ENCODE peak calls at places on chromosome 14, in six cellular contexts. P, R, L, A, H and V are unnamed samples. For H3K27me3, the result is how much of the 10 kb centered on the place peaks cover.

GRCh38 chr14:72553161-72553560 is 340.7 kb downstream of the DPF3 start:
- DNase-seq in P (no peak), R (no peak), L (no peak), A (no peak), H (no peak), V (no peak)

GRCh38 chr14:101707285-101707842 is 54.1 kb upstream of the PPP2R5C start:
- DNase-seq in P (peak), R (peak), L (no peak), A (peak), H (peak), V (peak)

GRCh38 chr14:95564060-95564459 is 29.2 kb downstream of the GLRX5 start:
- DNase-seq in P (no peak), R (no peak), L (no peak), A (no peak), H (no peak), V (no peak)

GRCh38 chr14:51792819-51793218 is 67.6 kb upstream of the GNG2 start:
- DNase-seq in P (no peak), R (peak), L (no peak), A (no peak), H (no peak), V (no peak)

GRCh38 chr14:91154851-91155625 is 41.2 kb downstream of the DGLUCY start:
- DNase-seq in P (peak), R (peak), L (no peak), A (peak), H (peak), V (peak)

GRCh38 chr14:68793734-68794129 is 865 bp upstream of the ZFP36L1 start:
- DNase-seq in P (no peak), R (no peak), L (no peak), A (no peak), H (no peak), V (no peak)

GRCh38 chr14:79587875-79588274 is 623.4 kb downstream of the DIO2 start:
- DNase-seq in P (no peak), R (no peak), L (no peak), A (no peak), H (no peak), V (no peak)

GRCh38 chr14:38420045-38420444 is 164.2 kb upstream of the CLEC14A start:
- DNase-seq in P (no peak), R (no peak), L (no peak), A (no peak), H (no peak), V (no peak)

GRCh38 chr14:24630087-24630871 is 3.7 kb downstream of the GZMB start:
- DNase-seq in P (no peak), R (no peak), L (no peak), A (no peak), H (no peak), V (no peak)

GRCh38 chr14:28751467-28752058 is 15.0 kb upstream of the FOXG1 start:
- DNase-seq in P (peak), R (no peak), L (peak), A (no peak), H (peak), V (peak)

GRCh38 chr14:101196795-101197590 is 293.5 kb upstream of the RTL1 start:
- DNase-seq in P (no peak), R (no peak), L (no peak), A (no peak), H (no peak), V (no peak)

GRCh38 chr14:80150301-80150700 is 61.0 kb downstream of the DIO2 start:
- DNase-seq in P (no peak), R (no peak), L (no peak), A (peak), H (no peak), V (peak)

GRCh38 chr14:103576371-103577024 is 13.7 kb downstream of the COA8 start:
- DNase-seq in P (peak), R (no peak), L (peak), A (peak), H (peak), V (peak)

GRCh38 chr14:54589843-54590242 is 22.9 kb downstream of the SAMD4A start:
- DNase-seq in P (no peak), R (no peak), L (no peak), A (no peak), H (no peak), V (no peak)

GRCh38 chr14:38404100-38404541 is 148.2 kb upstream of the CLEC14A start:
- DNase-seq in P (peak), R (peak), L (no peak), A (peak), H (no peak), V (peak)

GRCh38 chr14:88189040-88189839 is 133.8 kb downstream of the KCNK10 start:
- DNase-seq in P (peak), R (peak), L (peak), A (peak), H (peak), V (peak)

GRCh38 chr14:41285193-41285748 is 321.4 kb upstream of the LRFN5 start:
- DNase-seq in P (no peak), R (no peak), L (no peak), A (no peak), H (peak), V (peak)

GRCh38 chr14:99157676-99158075 is 114.3 kb downstream of the BCL11B start:
- DNase-seq in P (no peak), R (no peak), L (no peak), A (no peak), H (no peak), V (no peak)

GRCh38 chr14:50920482-50921225 is 23.6 kb downstream of the PYGL start:
- DNase-seq in P (no peak), R (peak), L (no peak), A (peak), H (no peak), V (no peak)

GRCh38 chr14:29927596-29928341 is at the start of gene PRKD1:
- DNase-seq in P (peak), R (no peak), L (peak), A (no peak), H (peak), V (no peak)

GRCh38 chr14:31479026-31479425 is 8.8 kb downstream of the GPR33 start:
- DNase-seq in P (no peak), R (no peak), L (no peak), A (no peak), H (no peak), V (no peak)

GRCh38 chr14:61337893-61338292 is 16.5 kb downstream of the PRKCH start:
- DNase-seq in P (peak), R (no peak), L (no peak), A (no peak), H (no peak), V (no peak)

GRCh38 chr14:58476320-58476719 is 48.8 kb downstream of the KIAA0586 start:
- DNase-seq in P (no peak), R (no peak), L (no peak), A (no peak), H (no peak), V (no peak)

GRCh38 chr14:92930737-92931602 is 8.0 kb downstream of the CHGA start:
- DNase-seq in P (no peak), R (no peak), L (no peak), A (no peak), H (no peak), V (peak)

GRCh38 chr14:105397350-105397931 is 897 bp upstream of the TEX22 start:
- DNase-seq in P (peak), R (no peak), L (no peak), A (no peak), H (no peak), V (no peak)

GRCh38 chr14:104936361-104937155 is 11.9 kb downstream of the PLD4 start:
- DNase-seq in P (no peak), R (no peak), L (peak), A (no peak), H (no peak), V (peak)

GRCh38 chr14:53355581-53356112 is 202.5 kb upstream of the DDHD1 start:
- DNase-seq in P (peak), R (no peak), L (no peak), A (peak), H (peak), V (peak)
- H3K4me3 ChIP-seq in P (no peak), R (no peak), L (no peak), A (no peak), H (no peak), V (no peak)

GRCh38 chr14:35404496-35405303 is at the start of gene NFKBIA:
- DNase-seq in P (peak), R (no peak), L (peak), A (peak), H (peak), V (peak)
- TF ChIP-seq CTCF in P (peak), R (peak), L (peak), A (peak), H (peak), V (peak)

GRCh38 chr14:96625436-96625945 is 123.3 kb downstream of the PAPOLA start:
- DNase-seq in P (no peak), R (no peak), L (no peak), A (no peak), H (no peak), V (no peak)

GRCh38 chr14:96624661-96625435 is 122.7 kb downstream of the PAPOLA start:
- DNase-seq in P (no peak), R (no peak), L (no peak), A (no peak), H (no peak), V (no peak)

GRCh38 chr14:96622926-96623325 is 120.7 kb downstream of the PAPOLA start:
- DNase-seq in P (no peak), R (no peak), L (no peak), A (no peak), H (no peak), V (no peak)

GRCh38 chr14:96626121-96626768 is 124.1 kb downstream of the PAPOLA start:
- DNase-seq in P (no peak), R (no peak), L (no peak), A (no peak), H (no peak), V (no peak)

DNA sequence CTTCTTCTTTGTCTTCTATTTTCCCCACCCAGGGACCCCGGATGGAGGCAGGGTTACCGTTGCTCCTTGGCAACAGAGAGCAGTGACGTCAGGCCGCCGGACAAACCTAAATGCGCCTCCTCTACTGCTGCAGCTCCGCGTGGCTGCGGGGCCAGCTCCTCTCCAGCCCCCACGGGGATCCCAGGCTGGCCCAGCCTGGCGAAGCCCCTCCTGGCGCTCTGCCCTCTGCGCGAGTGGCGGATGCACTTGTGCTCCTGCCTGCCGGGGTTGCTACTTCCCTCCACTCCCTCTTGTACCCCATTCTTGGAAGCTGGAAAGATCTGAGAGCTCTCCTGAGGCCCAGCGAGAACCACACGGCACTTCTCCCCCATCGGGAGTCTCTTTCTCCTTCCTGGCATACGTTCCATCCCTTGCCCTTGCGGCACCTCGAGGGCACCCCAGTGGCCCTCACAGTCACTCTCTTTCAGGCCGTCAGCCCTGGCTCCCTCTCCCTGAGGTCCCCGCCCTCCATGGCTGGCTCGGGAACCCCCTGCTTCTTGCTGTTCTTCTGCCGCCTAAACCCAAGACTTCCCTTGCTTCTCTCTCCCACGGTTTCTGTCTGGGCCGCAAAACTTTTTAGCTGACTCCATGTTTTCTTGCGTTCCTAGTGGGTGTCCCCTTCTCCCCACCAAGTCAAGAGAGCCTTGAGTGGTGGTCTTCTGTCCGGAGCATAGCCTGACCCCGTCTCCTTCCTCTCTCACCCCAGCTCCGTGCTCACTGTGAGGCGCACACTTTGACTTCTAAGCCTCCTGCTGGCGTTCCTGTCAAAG is 121.7 kb downstream of the PAPOLA start:
- DNase-seq in P (no peak), R (no peak), L (no peak), A (no peak), H (no peak), V (no peak)
- H3K27me3 ChIP-seq in P (under half), R (under half), L (under half), A (under half), H (under half), V (under half)

GRCh38 chr14:22713631-22713950 is 52.9 kb upstream of the OXA1L start:
- DNase-seq in P (no peak), R (no peak), L (no peak), A (no peak), H (no peak), V (no peak)
- H3K4me3 ChIP-seq in P (peak), R (no peak), L (peak), A (no peak), H (peak), V (no peak)

GRCh38 chr14:71006200-71006563 is 98.9 kb downstream of the PCNX1 start:
- DNase-seq in P (no peak), R (no peak), L (no peak), A (no peak), H (no peak), V (no peak)

GRCh38 chr14:71013551-71014192 is 106.4 kb downstream of the PCNX1 start:
- DNase-seq in P (no peak), R (no peak), L (no peak), A (no peak), H (no peak), V (no peak)

GRCh38 chr14:71012888-71013287 is 105.6 kb downstream of the PCNX1 start:
- DNase-seq in P (no peak), R (no peak), L (no peak), A (no peak), H (no peak), V (no peak)

DNA sequence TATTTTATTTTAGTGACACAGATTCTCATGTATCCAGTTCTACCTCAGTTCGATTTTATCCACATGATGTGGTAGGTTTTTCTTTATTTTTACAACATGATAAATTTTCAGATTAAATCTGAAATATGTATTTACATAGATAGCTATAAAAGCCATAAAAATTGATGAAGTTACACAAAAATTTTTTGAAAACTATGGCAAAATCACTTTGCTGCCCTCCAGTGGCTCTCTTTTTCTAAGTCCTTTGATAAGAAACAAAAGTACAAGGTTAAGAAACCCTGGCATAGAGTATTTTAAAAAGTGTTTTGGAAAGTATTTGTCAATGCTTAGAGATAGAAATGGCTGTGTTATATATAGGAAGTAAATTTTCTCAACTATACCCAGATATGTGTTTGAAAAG is 104.2 kb downstream of the PCNX1 start:
- DNase-seq in P (peak), R (no peak), L (no peak), A (no peak), H (no peak), V (no peak)
- TF ChIP-seq CTCF in P (no peak), R (peak), L (no peak), A (peak), H (peak), V (no peak)